ENCODE peak calls at places on chromosomes 3 and 15, in nine cellular contexts. N is IMR-90, G is HCT116, O is A549, Y is mammary epithelial cell, P is ovary, R is tibial artery, Z is neural progenitor cell, F is H1. D is an unnamed sample. For H3K4me1, the result is how much of the 10 kb centered on the place peaks cover.

GRCh38 chr3:186514296-186515002 is 29.7 kb downstream of the CRYGS start:
- DNase-seq in N (no peak), G (peak), O (peak), Y (peak), P (no peak), R (no peak), Z (no peak), F (no peak), D (no peak)

GRCh38 chr3:61928776-61929175 is 367.4 kb downstream of the PTPRG start:
- DNase-seq in N (no peak), G (no peak), O (no peak), Y (no peak), P (no peak), R (no peak), Z (no peak), F (no peak), D (no peak)

GRCh38 chr3:50336452-50337174 is 4.0 kb downstream of the RASSF1 start:
- DNase-seq in N (peak), G (no peak), O (peak), Y (peak), P (no peak), R (no peak), Z (peak), F (no peak), D (no peak)

GRCh38 chr3:43285644-43286043 is 696 bp upstream of the SNRK start:
- DNase-seq in N (no peak), G (no peak), O (no peak), Y (no peak), P (peak), R (no peak), Z (peak), F (no peak), D (no peak)

GRCh38 chr15:76311071-76311956 is at the start of gene ETFA:
- DNase-seq in N (peak), G (peak), O (peak), Y (peak), P (peak), R (peak), Z (peak), F (peak), D (peak)

GRCh38 chr3:107831590-107831989 is 259.2 kb downstream of the CD47 start:
- DNase-seq in N (no peak), G (no peak), O (no peak), Y (no peak), P (no peak), R (no peak), Z (no peak), F (no peak), D (no peak)

GRCh38 chr3:16183601-16184270 is 9.3 kb downstream of the GALNT15 start:
- DNase-seq in N (peak), G (no peak), O (no peak), Y (peak), P (no peak), R (no peak), Z (peak), F (no peak), D (no peak)

GRCh38 chr3:102090646-102091045 is 241.3 kb downstream of the NFKBIZ start:
- DNase-seq in N (peak), G (no peak), O (no peak), Y (no peak), P (no peak), R (no peak), Z (no peak), F (no peak), D (no peak)

GRCh38 chr15:58918239-58918638 is 15.2 kb downstream of the SLTM start:
- DNase-seq in N (no peak), G (no peak), O (no peak), Y (no peak), P (no peak), R (no peak), Z (no peak), F (no peak), D (no peak)

GRCh38 chr3:132254076-132254755 is 63.0 kb upstream of the ACP3 start:
- DNase-seq in N (peak), G (no peak), O (no peak), Y (peak), P (no peak), R (no peak), Z (no peak), F (no peak), D (no peak)

GRCh38 chr15:84840741-84841429 is 23.7 kb downstream of the ALPK3 start:
- DNase-seq in N (peak), G (peak), O (no peak), Y (peak), P (peak), R (peak), Z (no peak), F (no peak), D (peak)

GRCh38 chr3:101255441-101255840 is 64.9 kb downstream of the IMPG2 start:
- DNase-seq in N (no peak), G (no peak), O (no peak), Y (no peak), P (no peak), R (no peak), Z (no peak), F (no peak), D (no peak)

GRCh38 chr15:63374686-63375520 is 6.7 kb downstream of the CA12 start:
- DNase-seq in N (peak), G (no peak), O (no peak), Y (peak), P (no peak), R (peak), Z (no peak), F (no peak), D (no peak)

GRCh38 chr15:85504739-85505676 is 124.6 kb downstream of the AKAP13 start:
- DNase-seq in N (peak), G (peak), O (peak), Y (peak), P (peak), R (no peak), Z (peak), F (no peak), D (peak)

GRCh38 chr3:196966526-196967401 is 1.9 kb downstream of the PIGZ start:
- DNase-seq in N (no peak), G (no peak), O (no peak), Y (no peak), P (no peak), R (no peak), Z (peak), F (no peak), D (no peak)

GRCh38 chr15:55357774-55358173 is 38.8 kb downstream of the PIGB start:
- DNase-seq in N (peak), G (no peak), O (no peak), Y (peak), P (no peak), R (no peak), Z (no peak), F (no peak), D (no peak)

GRCh38 chr3:193974591-193974990 is 161.4 kb upstream of the HES1 start:
- DNase-seq in N (peak), G (no peak), O (no peak), Y (no peak), P (no peak), R (no peak), Z (peak), F (no peak), D (no peak)

GRCh38 chr3:41532976-41533375 is 333.7 kb downstream of the CTNNB1 start:
- DNase-seq in N (no peak), G (no peak), O (no peak), Y (no peak), P (no peak), R (no peak), Z (no peak), F (no peak), D (no peak)

GRCh38 chr15:78044407-78045155 is 32.9 kb downstream of the TBC1D2B start:
- DNase-seq in N (no peak), G (no peak), O (no peak), Y (no peak), P (no peak), R (peak), Z (no peak), F (no peak), D (no peak)

GRCh38 chr3:128367221-128367620 is 99.5 kb downstream of the DNAJB8 start:
- DNase-seq in N (no peak), G (no peak), O (no peak), Y (no peak), P (no peak), R (no peak), Z (no peak), F (no peak), D (no peak)

GRCh38 chr15:45454825-45455224 is 67.7 kb downstream of the SLC30A4 start:
- DNase-seq in N (peak), G (peak), O (peak), Y (peak), P (peak), R (no peak), Z (no peak), F (no peak), D (peak)

GRCh38 chr3:152389316-152389934 is 120.7 kb downstream of the MBNL1 start:
- DNase-seq in N (no peak), G (no peak), O (no peak), Y (peak), P (no peak), R (no peak), Z (no peak), F (no peak), D (no peak)
- H3K4me1 ChIP-seq in N (under half), G (under half), O (half or more), Y (under half), P (under half), R (half or more), Z (under half), F (under half), D (under half)

GRCh38 chr15:47987461-47987860 is 133.3 kb upstream of the SLC24A5 start:
- DNase-seq in N (no peak), G (no peak), O (no peak), Y (no peak), P (no peak), R (no peak), Z (no peak), F (no peak), D (no peak)

GRCh38 chr15:47990821-47991220 is 130.0 kb upstream of the SLC24A5 start:
- DNase-seq in N (no peak), G (no peak), O (no peak), Y (no peak), P (no peak), R (no peak), Z (no peak), F (no peak), D (no peak)

GRCh38 chr15:47987908-47988532 is 132.8 kb upstream of the SLC24A5 start:
- DNase-seq in N (peak), G (peak), O (peak), Y (peak), P (no peak), R (no peak), Z (peak), F (no peak), D (peak)

GRCh38 chr15:47991376-47991775 is 129.4 kb upstream of the SLC24A5 start:
- DNase-seq in N (peak), G (no peak), O (no peak), Y (no peak), P (no peak), R (no peak), Z (no peak), F (no peak), D (no peak)

DNA sequence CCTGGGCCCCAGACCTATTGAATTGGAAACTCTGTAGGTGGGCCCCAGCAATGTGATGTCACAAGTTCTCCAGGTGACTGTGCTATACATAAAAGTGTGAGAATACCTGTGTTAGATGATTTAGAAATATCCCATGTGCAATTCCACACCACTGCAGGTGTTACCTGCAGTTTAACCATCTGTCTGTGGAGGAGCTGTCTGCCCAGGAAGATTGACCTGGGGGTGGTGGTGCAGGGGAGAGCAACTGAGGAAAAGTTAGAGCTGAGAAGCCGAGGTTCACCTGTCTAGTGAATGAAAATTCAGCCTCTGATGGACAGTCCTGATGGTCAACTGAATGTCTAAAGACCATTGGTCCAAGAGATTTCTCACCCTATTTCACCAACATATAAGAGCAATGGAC is 132.2 kb upstream of the SLC24A5 start:
- DNase-seq in N (no peak), G (no peak), O (no peak), Y (no peak), P (no peak), R (no peak), Z (no peak), F (no peak), D (no peak)
- TF ChIP-seq CTCF in N (no peak), G (no peak), O (no peak), Y (no peak), P (no peak), R (no peak), Z (no peak), F (peak), D (no peak)

GRCh38 chr3:169147246-169148008 is 516.1 kb downstream of the MECOM start:
- DNase-seq in N (peak), G (no peak), O (peak), Y (peak), P (no peak), R (peak), Z (peak), F (peak), D (peak)
- H3K27ac ChIP-seq in N (peak), G (no peak), O (no peak), Y (peak), P (no peak), R (peak), Z (no peak), F (no peak), D (peak)

GRCh38 chr3:156793400-156793799 is 32.8 kb upstream of the LEKR1 start:
- DNase-seq in N (no peak), G (no peak), O (no peak), Y (no peak), P (no peak), R (no peak), Z (no peak), F (no peak), D (no peak)
- H3K4me1 ChIP-seq in N (under half), G (under half), O (under half), Y (under half), P (under half), R (under half), Z (under half), F (under half), D (under half)

GRCh38 chr3:195856410-195857084 is 44.8 kb upstream of the MUC4 start:
- DNase-seq in N (no peak), G (no peak), O (no peak), Y (no peak), P (no peak), R (no peak), Z (no peak), F (no peak), D (no peak)

GRCh38 chr3:195854628-195855300 is 43.0 kb upstream of the MUC4 start:
- DNase-seq in N (no peak), G (no peak), O (no peak), Y (no peak), P (peak), R (no peak), Z (no peak), F (no peak), D (no peak)

GRCh38 chr3:195853930-195854478 is 42.3 kb upstream of the MUC4 start:
- DNase-seq in N (no peak), G (no peak), O (no peak), Y (no peak), P (peak), R (no peak), Z (no peak), F (no peak), D (no peak)

GRCh38 chr3:195853036-195853435 is 41.3 kb upstream of the MUC4 start:
- DNase-seq in N (no peak), G (no peak), O (no peak), Y (no peak), P (peak), R (no peak), Z (no peak), F (no peak), D (no peak)

GRCh38 chr3:195855471-195856409 is 44.0 kb upstream of the MUC4 start:
- DNase-seq in N (no peak), G (no peak), O (no peak), Y (no peak), P (no peak), R (no peak), Z (no peak), F (no peak), D (no peak)
- TF ChIP-seq CTCF in N (no peak), G (peak), O (no peak), Y (peak), P (no peak), R (no peak), Z (no peak), F (peak), D (no peak)

GRCh38 chr3:73550011-73550410 is 74.7 kb downstream of the PDZRN3 start:
- DNase-seq in N (no peak), G (no peak), O (no peak), Y (no peak), P (no peak), R (no peak), Z (no peak), F (no peak), D (no peak)

GRCh38 chr3:73549071-73549600 is 75.6 kb downstream of the PDZRN3 start:
- DNase-seq in N (no peak), G (no peak), O (no peak), Y (no peak), P (no peak), R (no peak), Z (no peak), F (no peak), D (no peak)

GRCh38 chr3:73552700-73553099 is 72.0 kb downstream of the PDZRN3 start:
- DNase-seq in N (peak), G (no peak), O (no peak), Y (peak), P (no peak), R (no peak), Z (no peak), F (no peak), D (no peak)

GRCh38 chr3:73546961-73547360 is 77.8 kb downstream of the PDZRN3 start:
- DNase-seq in N (peak), G (no peak), O (no peak), Y (peak), P (no peak), R (no peak), Z (no peak), F (no peak), D (no peak)

DNA sequence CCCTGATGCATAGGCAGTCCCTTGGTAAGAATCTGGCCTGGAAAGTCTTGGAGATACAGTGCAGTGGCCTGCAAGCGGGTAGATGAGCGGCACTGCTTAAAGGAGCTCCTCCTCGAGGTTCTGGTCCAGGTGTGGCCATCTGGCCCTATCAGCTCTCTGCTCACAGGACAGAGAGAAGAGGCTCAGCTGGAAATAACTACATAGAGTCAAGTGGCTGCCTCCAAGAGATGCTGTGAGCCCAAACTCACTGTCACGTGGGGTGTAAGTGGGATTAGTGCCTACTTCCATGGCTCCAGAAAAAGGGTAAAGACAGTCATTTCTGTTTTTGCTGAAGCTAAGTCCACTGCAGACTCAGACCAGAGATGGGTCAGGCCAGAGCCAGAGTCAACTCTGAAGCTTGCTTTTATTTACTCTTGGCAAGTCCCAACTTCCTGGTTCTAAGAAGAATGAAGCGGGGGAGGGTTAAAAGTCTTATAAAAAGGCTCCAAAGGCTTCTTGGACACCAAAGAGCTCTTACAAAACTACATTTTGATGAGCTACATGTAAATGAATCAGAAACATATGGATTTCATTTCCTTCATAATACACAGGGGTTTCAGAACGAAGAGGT is 77.2 kb downstream of the PDZRN3 start:
- DNase-seq in N (peak), G (no peak), O (no peak), Y (no peak), P (no peak), R (no peak), Z (no peak), F (no peak), D (peak)
- H3K27ac ChIP-seq in N (peak), G (no peak), O (no peak), Y (peak), P (no peak), R (peak), Z (no peak), F (no peak), D (no peak)

GRCh38 chr3:195259564-195260285 is 11.2 kb downstream of the XXYLT1 start:
- DNase-seq in N (peak), G (peak), O (peak), Y (peak), P (peak), R (peak), Z (peak), F (no peak), D (peak)
- H3K4me1 ChIP-seq in N (under half), G (under half), O (under half), Y (under half), P (under half), R (under half), Z (under half), F (under half), D (under half)

GRCh38 chr3:116863842-116864626 is 154.5 kb downstream of the TUSC7 start:
- DNase-seq in N (peak), G (no peak), O (peak), Y (peak), P (no peak), R (no peak), Z (peak), F (peak), D (peak)

GRCh38 chr3:116863270-116863770 is 153.7 kb downstream of the TUSC7 start:
- DNase-seq in N (peak), G (no peak), O (no peak), Y (no peak), P (no peak), R (no peak), Z (no peak), F (no peak), D (no peak)

GRCh38 chr3:116864627-116864927 is 155.0 kb downstream of the TUSC7 start:
- DNase-seq in N (no peak), G (no peak), O (no peak), Y (no peak), P (no peak), R (no peak), Z (no peak), F (no peak), D (no peak)
- TF ChIP-seq CTCF in N (no peak), G (no peak), O (no peak), Y (no peak), P (no peak), R (no peak), Z (no peak), F (no peak), D (no peak)

DNA sequence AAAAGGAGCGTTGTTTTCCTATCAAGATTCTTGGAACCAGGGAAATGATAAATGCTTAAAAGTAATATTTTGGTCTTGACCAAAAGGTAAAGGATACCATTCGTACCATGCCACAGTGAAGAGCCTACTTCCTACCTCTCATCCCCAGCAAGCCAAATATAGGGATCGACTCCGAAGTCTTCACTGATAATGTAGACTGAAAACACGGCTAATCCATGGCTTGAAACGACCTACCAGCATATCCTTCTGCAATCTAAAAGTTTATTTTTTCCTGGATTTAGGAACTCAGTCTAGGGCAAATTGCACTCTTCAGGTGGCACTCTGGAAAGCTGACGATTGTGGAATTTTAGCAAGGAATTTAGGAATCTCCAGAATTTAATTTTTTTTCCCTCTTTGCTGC is 1.9 kb upstream of the SEMA6D start:
- DNase-seq in N (no peak), G (no peak), O (no peak), Y (no peak), P (no peak), R (no peak), Z (no peak), F (no peak), D (no peak)
- H3K27ac ChIP-seq in N (no peak), G (no peak), O (no peak), Y (no peak), P (no peak), R (peak), Z (peak), F (no peak), D (no peak)

GRCh38 chr3:141556034-141556433 is 69.2 kb downstream of the RASA2 start:
- DNase-seq in N (peak), G (no peak), O (no peak), Y (peak), P (no peak), R (no peak), Z (no peak), F (no peak), D (no peak)
- H3K4me1 ChIP-seq in N (under half), G (under half), O (under half), Y (under half), P (under half), R (under half), Z (under half), F (under half), D (under half)